ENCODE peak calls at places on chromosomes 3 and 15, in four cellular contexts. W, P, S and J are unnamed samples.
A peak's percentile ranks its signal among the peaks of the same experiment; 100 is the strongest.

GRCh38 chr3:43632269-43632733 is 10.5 kb upstream of the ANO10 start:
- DNase-seq in W (no peak), P (no peak), S (no peak), J (no peak)

GRCh38 chr15:24823473-24823872 is 131.3 kb upstream of the SNRPN start:
- DNase-seq in W (peak; percentile 74), P (no peak), S (peak; percentile 55), J (no peak)

GRCh38 chr3:59559721-59560514 is 510.1 kb upstream of the CFAP20DC start:
- DNase-seq in W (no peak), P (no peak), S (no peak), J (no peak)

GRCh38 chr3:99859855-99860254 is 42.2 kb downstream of the CMSS1 start:
- DNase-seq in W (no peak), P (no peak), S (peak; percentile 19), J (no peak)

GRCh38 chr15:38944551-38944950 is 379.9 kb upstream of the RASGRP1 start:
- DNase-seq in W (no peak), P (no peak), S (no peak), J (no peak)

GRCh38 chr15:34987982-34988873 is at the start of gene ZNF770:
- DNase-seq in W (peak; percentile 80), P (peak; percentile 85), S (peak; percentile 92), J (peak; percentile 65)

GRCh38 chr15:43516185-43516584 is 1.2 kb upstream of the MAP1A start:
- DNase-seq in W (no peak), P (peak; percentile 78), S (no peak), J (peak; percentile 89)

GRCh38 chr15:61835476-61836106 is 224.7 kb downstream of the VPS13C start:
- DNase-seq in W (peak; percentile 71), P (peak; percentile 78), S (peak; percentile 81), J (peak; percentile 45)

GRCh38 chr3:53457068-53457467 is 37.3 kb upstream of the CACNA1D start:
- DNase-seq in W (no peak), P (no peak), S (no peak), J (no peak)

GRCh38 chr3:158672293-158673176 is at the start of gene LXN:
- DNase-seq in W (peak; percentile 61), P (peak; percentile 90), S (peak; percentile 11), J (peak; percentile 79)
- TF ChIP-seq CTCF in W (peak; percentile 69), P (peak; percentile 40), S (no peak), J (no peak)

DNA sequence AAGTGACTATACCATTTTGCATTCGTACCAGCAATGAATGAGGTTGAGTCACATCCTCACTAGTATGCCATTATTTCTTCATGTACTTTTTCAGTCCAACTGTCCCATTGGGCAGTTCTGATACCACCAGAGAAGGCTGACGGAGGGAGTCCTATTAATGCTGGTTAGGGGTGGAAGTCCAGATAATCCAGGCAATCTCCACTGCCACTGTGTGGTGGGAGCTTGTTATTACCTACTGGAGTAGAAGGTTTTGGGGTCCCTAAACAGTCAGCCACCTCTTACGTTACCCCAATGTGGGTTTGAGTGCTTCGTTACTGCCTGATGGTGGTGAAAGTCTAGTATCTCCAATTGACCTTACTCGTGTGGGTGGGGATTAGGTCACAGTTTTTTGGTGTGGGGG is 210.8 kb downstream of the DOCK3 start:
- DNase-seq in W (no peak), P (no peak), S (peak; percentile 4), J (no peak)
- TF ChIP-seq CTCF in W (peak; percentile 49), P (peak; percentile 9), S (peak; percentile 31), J (no peak)

GRCh38 chr15:92273286-92273685 is 120.4 kb upstream of the ST8SIA2 start:
- DNase-seq in W (no peak), P (no peak), S (no peak), J (no peak)

GRCh38 chr15:92273732-92274131 is 119.9 kb upstream of the ST8SIA2 start:
- DNase-seq in W (no peak), P (no peak), S (peak; percentile 27), J (no peak)

GRCh38 chr15:92272106-92272505 is 121.6 kb upstream of the ST8SIA2 start:
- DNase-seq in W (no peak), P (no peak), S (no peak), J (no peak)

GRCh38 chr15:92277776-92278175 is 115.9 kb upstream of the ST8SIA2 start:
- DNase-seq in W (no peak), P (no peak), S (peak; percentile 50), J (no peak)
- TF ChIP-seq CTCF in W (peak; percentile 36), P (no peak), S (no peak), J (no peak)

GRCh38 chr3:112987710-112988334 is 3.0 kb upstream of the GTPBP8 start:
- DNase-seq in W (no peak), P (no peak), S (no peak), J (no peak)

GRCh38 chr3:112995800-112996199 is 5.0 kb downstream of the GTPBP8 start:
- DNase-seq in W (no peak), P (no peak), S (no peak), J (no peak)

DNA sequence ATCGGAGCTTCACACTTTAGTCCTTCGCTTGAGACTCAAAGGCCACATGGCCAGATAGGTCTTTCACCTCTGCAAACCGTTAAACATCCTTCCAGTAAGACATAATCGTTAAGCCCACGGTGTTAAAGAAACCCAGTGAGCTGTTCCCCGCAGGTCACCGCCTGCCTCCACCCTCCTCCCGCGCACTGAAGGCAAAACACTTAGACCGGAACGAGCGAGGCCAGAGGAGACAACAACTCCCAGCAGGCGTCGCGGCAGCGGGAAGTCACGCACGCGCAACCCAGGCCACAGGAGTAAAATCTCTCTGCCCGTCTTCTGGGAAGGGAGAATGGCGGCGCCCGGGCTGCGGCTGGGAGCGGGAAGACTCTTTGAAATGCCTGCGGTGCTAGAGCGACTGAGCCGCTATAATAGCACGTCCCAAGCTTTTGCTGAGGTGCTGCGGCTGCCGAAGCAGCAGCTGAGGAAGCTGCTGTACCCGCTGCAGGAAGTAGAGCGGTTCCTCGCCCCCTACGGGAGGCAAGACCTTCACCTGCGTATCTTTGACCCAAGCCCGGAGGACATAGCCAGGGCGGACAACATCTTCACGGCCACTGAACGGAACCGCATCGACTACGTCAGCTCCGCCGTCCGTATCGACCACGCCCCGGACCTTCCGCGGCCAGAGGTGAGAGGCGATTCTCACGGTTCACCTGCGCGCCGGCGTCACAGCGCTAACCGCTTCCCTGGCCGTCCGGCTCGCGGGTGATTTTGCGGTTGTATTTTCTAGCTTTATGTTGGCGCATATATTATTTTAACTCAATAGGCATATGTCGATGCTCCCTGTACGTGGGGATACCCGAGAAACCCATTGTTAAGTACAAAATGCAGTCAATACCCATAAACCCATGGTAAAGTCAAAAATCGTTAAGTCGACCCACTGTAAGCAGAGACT is at the start of gene GTPBP8:
- DNase-seq in W (peak; percentile 85), P (peak; percentile 93), S (peak; percentile 87), J (peak; percentile 98)
- TF ChIP-seq CTCF in W (peak; percentile 20), P (no peak), S (peak; percentile 25), J (no peak)

GRCh38 chr15:72162569-72162968 is 35.0 kb downstream of the GRAMD2A start:
- DNase-seq in W (no peak), P (no peak), S (no peak), J (peak; percentile 77)
- TF ChIP-seq CTCF in W (no peak), P (no peak), S (no peak), J (no peak)

GRCh38 chr3:167467848-167468611 is 5.8 kb downstream of the SERPINI2 start:
- DNase-seq in W (no peak), P (no peak), S (no peak), J (no peak)
- TF ChIP-seq CTCF in W (no peak), P (no peak), S (no peak), J (no peak)